ENCODE peak calls at places on chromosome 6, in five cellular contexts. S is mesendoderm, J is H9, G is IMR-90, K is H1. L is an unnamed sample.

GRCh38 chr6:33702345-33702977 is 9.0 kb downstream of the UQCC2 start:
- DNase-seq in S (peak; percentile 78), J (peak; percentile 54), G (peak; percentile 61), K (no peak), L (peak; percentile 28)

GRCh38 chr6:71300561-71301168 is 12.1 kb downstream of the OGFRL1 start:
- DNase-seq in S (no peak), J (no peak), G (no peak), K (no peak), L (no peak)

GRCh38 chr6:40251609-40252008 is 317.3 kb upstream of the MOCS1 start:
- DNase-seq in S (no peak), J (no peak), G (no peak), K (no peak), L (no peak)

GRCh38 chr6:53567701-53568100 is 22.8 kb upstream of the GCLC start:
- DNase-seq in S (no peak), J (no peak), G (no peak), K (no peak), L (no peak)

GRCh38 chr6:101668496-101668895 is 275.0 kb downstream of the GRIK2 start:
- DNase-seq in S (no peak), J (no peak), G (no peak), K (no peak), L (no peak)

GRCh38 chr6:13079096-13079758 is 249.1 kb downstream of the TBC1D7 start:
- DNase-seq in S (no peak), J (no peak), G (no peak), K (no peak), L (peak; percentile 9)

GRCh38 chr6:111199935-111200822 is 112.9 kb downstream of the SLC16A10 start:
- DNase-seq in S (no peak), J (no peak), G (no peak), K (no peak), L (no peak)

GRCh38 chr6:105793132-105793531 is 293.0 kb upstream of the PRDM1 start:
- DNase-seq in S (peak; percentile 31), J (no peak), G (no peak), K (no peak), L (peak; percentile 42)

GRCh38 chr6:166969390-166970002 is 13.1 kb upstream of the RNASET2 start:
- DNase-seq in S (no peak), J (no peak), G (no peak), K (no peak), L (no peak)

GRCh38 chr6:97774973-97775372 is 492.0 kb upstream of the MMS22L start:
- DNase-seq in S (peak; percentile 7), J (no peak), G (no peak), K (no peak), L (no peak)
- H4K8ac ChIP-seq in S (no peak overlapping the region), J (no peak overlapping the region), G (no peak overlapping the region), K (peak overlapping the region; percentile 75), L (no peak overlapping the region)

GRCh38 chr6:134517145-134517658 is 199.3 kb upstream of the SGK1 start:
- DNase-seq in S (peak; percentile 74), J (peak; percentile 59), G (peak; percentile 79), K (peak; percentile 53), L (peak; percentile 22)
- H3K27ac ChIP-seq in S (no peak overlapping the region), J (no peak overlapping the region), G (peak overlapping the region; percentile 50), K (no peak overlapping the region), L (peak overlapping the region; percentile 61)

GRCh38 chr6:144635051-144635450 is 349.9 kb downstream of the UTRN start:
- DNase-seq in S (no peak), J (no peak), G (no peak), K (no peak), L (no peak)

GRCh38 chr6:144634371-144634770 is 349.2 kb downstream of the UTRN start:
- DNase-seq in S (no peak), J (no peak), G (no peak), K (no peak), L (no peak)

GRCh38 chr6:144633886-144634285 is 348.8 kb downstream of the UTRN start:
- DNase-seq in S (no peak), J (no peak), G (no peak), K (no peak), L (no peak)

GRCh38 chr6:144630857-144631256 is 345.7 kb downstream of the UTRN start:
- DNase-seq in S (no peak), J (no peak), G (no peak), K (no peak), L (no peak)
- H4K8ac ChIP-seq in S (no peak overlapping the region), J (no peak overlapping the region), G (no peak overlapping the region), K (no peak overlapping the region), L (no peak overlapping the region)

DNA sequence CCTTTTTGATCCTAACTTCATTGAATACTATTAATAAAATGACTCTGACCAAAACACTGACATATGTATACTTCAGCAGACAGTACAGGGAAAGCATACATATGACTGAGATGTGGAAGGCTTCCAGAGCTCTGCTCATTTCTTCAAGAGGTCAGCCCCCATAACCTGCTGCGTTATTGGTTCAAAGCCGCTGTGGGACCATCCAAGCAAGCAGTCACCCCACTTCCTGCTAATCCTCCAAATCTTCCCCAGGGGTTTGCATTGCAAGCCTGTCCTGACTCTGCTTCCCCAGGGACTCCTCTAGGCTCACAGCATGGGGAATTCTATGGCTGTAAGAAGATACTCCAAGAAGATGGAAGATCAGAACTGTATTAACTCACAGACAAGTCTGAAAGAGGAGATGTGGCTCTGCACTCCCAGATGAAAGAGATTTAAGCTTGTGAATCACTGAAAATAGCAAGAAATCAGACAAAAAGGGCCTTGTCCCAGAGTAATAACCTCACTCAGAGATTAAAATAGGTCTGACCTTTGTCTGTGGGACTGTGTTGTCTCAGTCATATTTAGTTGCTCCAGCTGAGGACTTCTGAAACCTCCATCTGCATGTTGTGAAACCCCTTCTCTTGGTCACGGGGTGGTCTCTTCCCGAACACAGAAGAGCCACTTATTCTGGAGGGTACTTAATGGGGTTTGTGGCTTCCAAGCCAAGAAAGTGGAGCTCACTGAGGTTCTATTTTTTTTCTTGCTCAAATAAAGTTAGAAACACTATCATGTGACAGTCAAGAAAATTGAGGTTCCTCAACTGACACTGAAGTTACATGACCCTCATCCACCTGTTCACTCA is 101.5 kb upstream of the MARCKS start:
- DNase-seq in S (no peak), J (no peak), G (no peak), K (no peak), L (no peak)
- H3K27ac ChIP-seq in S (no peak overlapping the region), J (no peak overlapping the region), G (no peak overlapping the region), K (no peak overlapping the region), L (no peak overlapping the region)

DNA sequence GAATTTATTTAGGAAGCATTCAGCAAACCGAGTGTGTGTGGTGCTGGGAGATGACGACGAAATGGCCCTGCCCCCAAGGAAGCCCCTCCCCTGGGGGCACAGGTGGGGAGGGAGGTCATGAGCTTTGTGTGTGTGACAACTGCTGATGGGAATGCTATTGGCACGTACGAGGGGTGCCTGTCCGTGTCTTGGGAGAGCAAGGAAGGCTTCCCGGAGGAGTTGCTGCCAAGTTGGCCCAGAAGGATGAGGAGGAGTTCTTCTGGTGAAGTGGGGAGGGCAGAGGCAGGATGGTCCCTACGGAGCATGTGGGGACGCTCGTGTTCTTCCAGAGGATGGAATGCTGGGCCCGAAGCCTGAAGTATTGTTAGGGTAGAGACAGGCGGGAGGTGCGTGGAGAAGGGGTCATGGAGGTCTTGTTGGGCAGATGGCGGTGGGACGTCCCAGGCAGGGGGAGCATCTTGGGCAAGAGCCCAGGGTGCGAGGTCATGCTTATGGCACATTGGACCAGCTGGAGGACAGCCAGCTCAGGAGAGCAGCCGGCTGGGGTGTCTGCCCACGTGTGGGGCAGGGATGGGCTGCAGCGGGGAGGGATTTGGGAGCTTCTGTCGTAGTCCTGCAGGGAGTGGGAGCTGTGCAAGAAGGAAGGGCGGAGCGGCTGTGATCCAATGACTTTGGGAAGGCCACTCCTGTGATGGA is 46.1 kb downstream of the SYNJ2 start:
- DNase-seq in S (peak; percentile 64), J (no peak), G (no peak), K (no peak), L (no peak)
- H4K8ac ChIP-seq in S (no peak overlapping the region), J (no peak overlapping the region), G (peak overlapping the region; percentile 64), K (peak overlapping the region; percentile 35), L (no peak overlapping the region)

L was measured in trophoblast cell.